ENCODE peak calls at places on chromosomes 5 and 9, in ten cellular contexts. O is colonic mucosa, Z is A549, E is NB4, M is foreskin fibroblast, K is Caco-2, N is psoas muscle, S is AG04449, T is astrocyte of the spinal cord, Y is trophoblast cell. U is an unnamed sample.

GRCh38 chr9:98482248-98482647 is 226.5 kb downstream of the GABBR2 start:
- DNase-seq in Y (peak; percentile 54), N (no peak), M (peak; percentile 63), E (no peak), K (no peak), Z (no peak), S (no peak), T (no peak), O (no peak), U (no peak)

GRCh38 chr5:32076699-32077695 is 97.1 kb downstream of the GOLPH3 start:
- DNase-seq in T (peak; percentile 91), Z (peak; percentile 31), E (peak; percentile 70), M (peak; percentile 36), N (peak; percentile 39), O (peak; percentile 27), K (peak; percentile 49), Y (peak; percentile 75), S (no peak), U (no peak)

GRCh38 chr9:94746541-94747505 is 20.3 kb downstream of the AOPEP start:
- DNase-seq in Z (no peak), S (no peak), O (no peak), N (no peak), M (no peak), K (peak; percentile 46), E (no peak), T (no peak), Y (peak; percentile 69), U (no peak)

GRCh38 chr5:104265531-104266130 is 703.0 kb upstream of the NUDT12 start:
- DNase-seq in E (no peak), S (no peak), Z (no peak), Y (peak; percentile 26), N (no peak), T (no peak), M (no peak), O (no peak), K (no peak), U (no peak)

GRCh38 chr5:151745071-151745705 is 13.2 kb downstream of the ATOX1 start:
- DNase-seq in E (no peak), S (no peak), T (peak; percentile 90), Z (no peak), Y (peak; percentile 36), K (no peak), N (peak; percentile 52), M (peak; percentile 94), O (no peak), U (peak; percentile 77)

GRCh38 chr5:9712506-9713285 is 82.5 kb upstream of the TAS2R1 start:
- DNase-seq in K (peak; percentile 49), N (no peak), T (peak; percentile 62), Z (no peak), E (no peak), O (no peak), Y (peak; percentile 28), S (peak; percentile 77), M (peak; percentile 89), U (no peak)

GRCh38 chr5:24509943-24510342 is 134.8 kb downstream of the CDH10 start:
- DNase-seq in Z (no peak), O (no peak), E (no peak), K (no peak), T (no peak), M (no peak), S (no peak), Y (no peak), N (no peak), U (no peak)

GRCh38 chr5:125045647-125046046 is 299.2 kb upstream of the ZNF608 start:
- DNase-seq in Z (no peak), M (no peak), S (no peak), N (no peak), E (no peak), T (no peak), K (no peak), O (no peak), Y (no peak), U (no peak)

GRCh38 chr5:82164109-82164956 is 113.8 kb downstream of the RPS23 start:
- DNase-seq in Y (no peak), S (no peak), O (no peak), E (no peak), M (peak; percentile 66), N (no peak), K (no peak), T (peak; percentile 93), Z (peak; percentile 17), U (no peak)

GRCh38 chr5:53114988-53115387 is 5.4 kb upstream of the MOCS2 start:
- DNase-seq in Z (no peak), K (no peak), N (no peak), T (peak; percentile 36), Y (peak; percentile 34), E (no peak), O (no peak), S (no peak), M (peak; percentile 20), U (no peak)

GRCh38 chr5:35247645-35248034 is 17.4 kb upstream of the PRLR start:
- DNase-seq in E (no peak), K (no peak), M (no peak), N (no peak), T (peak; percentile 50), Y (no peak), S (no peak), Z (no peak), O (no peak), U (no peak)

GRCh38 chr5:54306893-54307292 is 3.5 kb downstream of the ARL15 start:
- DNase-seq in Y (peak; percentile 31), Z (no peak), K (no peak), M (no peak), S (no peak), N (no peak), T (no peak), O (no peak), E (no peak), U (no peak)

GRCh38 chr5:148963679-148964078 is 99.2 kb downstream of the SH3TC2 start:
- DNase-seq in T (no peak), N (no peak), S (no peak), Z (no peak), O (no peak), Y (peak; percentile 21), K (no peak), M (no peak), E (peak; percentile 43), U (peak; percentile 57)

GRCh38 chr5:137395011-137395755 is 103.9 kb downstream of the SPOCK1 start:
- DNase-seq in Z (no peak), E (no peak), O (no peak), T (peak; percentile 45), K (no peak), N (no peak), Y (peak; percentile 90), S (no peak), M (peak; percentile 10), U (no peak)

GRCh38 chr5:15499528-15500325 is at the start of gene FBXL7:
- DNase-seq in Z (peak; percentile 28), K (no peak), N (peak; percentile 81), T (peak; percentile 85), O (peak; percentile 47), S (no peak), Y (peak; percentile 36), E (no peak), M (peak; percentile 83), U (peak; percentile 94)

GRCh38 chr5:143228597-143229293 is 174.7 kb downstream of the NR3C1 start:
- DNase-seq in K (no peak), M (no peak), S (no peak), T (no peak), E (no peak), N (no peak), Y (no peak), Z (no peak), O (no peak), U (no peak)

GRCh38 chr5:141641634-141642278 is 5.0 kb downstream of the RELL2 start:
- DNase-seq in Y (no peak), N (no peak), M (peak; percentile 61), T (peak; percentile 65), Z (peak; percentile 89), S (no peak), O (no peak), E (peak; percentile 68), K (peak; percentile 62), U (no peak)

DNA sequence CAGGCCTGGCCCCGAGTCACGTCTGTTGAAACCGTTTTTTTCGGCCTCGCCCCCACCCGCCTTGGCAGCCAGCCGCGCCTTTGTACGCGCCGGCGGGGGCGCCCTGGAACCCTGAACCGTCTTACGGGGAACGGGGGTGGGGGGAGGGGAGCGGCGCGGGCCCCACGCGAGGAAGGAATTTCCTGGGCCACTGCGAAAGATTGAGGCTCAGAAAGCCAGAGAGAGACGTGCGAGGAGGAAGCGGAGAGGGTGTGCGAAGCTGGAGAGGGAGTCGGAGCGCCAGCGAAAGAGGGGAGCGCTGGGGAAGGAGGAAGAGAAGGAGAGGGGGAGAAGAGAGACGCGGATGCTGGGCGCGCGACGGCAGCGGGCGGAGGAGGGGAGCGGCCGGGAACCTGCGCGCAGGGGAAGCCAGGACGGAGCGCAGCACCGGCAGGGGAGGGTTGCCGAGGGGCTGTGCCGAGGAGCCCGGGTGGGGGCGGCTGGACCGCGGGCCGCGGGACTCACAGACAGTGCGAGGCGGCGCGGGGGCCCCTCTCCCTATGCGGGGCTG is 4.6 kb upstream of the PRDM12 start:
- DNase-seq in S (no peak), N (no peak), Z (no peak), M (no peak), K (no peak), T (no peak), O (no peak), Y (no peak), E (no peak), U (no peak)
- H3K4me3 ChIP-seq in S (no peak overlapping the region), N (peak overlapping the region; percentile 64), Z (peak overlapping the region; percentile 48), M (no peak overlapping the region), K (no peak overlapping the region), T (no peak overlapping the region), O (no peak overlapping the region), Y (no peak overlapping the region), E (no peak overlapping the region), U (no peak overlapping the region)

GRCh38 chr9:114389612-114390368 is 2.0 kb upstream of the AKNA start:
- DNase-seq in O (no peak), S (no peak), T (no peak), N (no peak), K (no peak), Y (no peak), Z (no peak), M (no peak), E (peak; percentile 44), U (no peak)
- H3K4me3 ChIP-seq in O (no peak overlapping the region), S (no peak overlapping the region), T (no peak overlapping the region), N (no peak overlapping the region), K (no peak overlapping the region), Y (no peak overlapping the region), Z (no peak overlapping the region), M (no peak overlapping the region), E (no peak overlapping the region), U (no peak overlapping the region)

GRCh38 chr5:158700231-158700996 is 399.3 kb downstream of the EBF1 start:
- DNase-seq in Y (no peak), Z (no peak), M (peak; percentile 69), S (peak; percentile 34), T (no peak), N (no peak), O (no peak), E (peak; percentile 42), K (no peak), U (no peak)
- H3K4me3 ChIP-seq in Y (no peak overlapping the region), Z (no peak overlapping the region), M (no peak overlapping the region), S (no peak overlapping the region), T (no peak overlapping the region), N (no peak overlapping the region), O (no peak overlapping the region), E (no peak overlapping the region), K (no peak overlapping the region), U (no peak overlapping the region)

DNA sequence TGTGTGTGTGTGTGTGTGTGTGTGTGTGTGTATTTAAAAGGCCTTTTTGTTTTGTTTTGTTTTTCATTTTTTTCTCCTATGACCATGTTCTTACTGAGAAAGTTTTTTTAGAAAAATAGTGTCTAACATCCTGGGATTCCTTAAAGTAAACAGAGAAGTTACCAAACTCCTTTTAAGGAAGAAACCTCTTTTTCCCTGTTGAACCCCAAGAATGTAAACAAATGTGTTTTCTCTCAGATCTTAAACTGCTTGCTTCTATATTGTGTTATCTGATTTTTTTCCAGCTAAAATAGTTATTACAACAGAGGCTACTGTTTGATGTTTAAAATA is 49.5 kb upstream of the SNAPC3 start:
- DNase-seq in Z (no peak), K (no peak), Y (no peak), E (no peak), M (peak; percentile 22), N (no peak), T (peak; percentile 78), S (peak; percentile 78), O (no peak), U (no peak)
- H3K4me3 ChIP-seq in Z (no peak overlapping the region), K (no peak overlapping the region), Y (no peak overlapping the region), E (no peak overlapping the region), M (no peak overlapping the region), N (no peak overlapping the region), T (no peak overlapping the region), S (no peak overlapping the region), O (no peak overlapping the region), U (no peak overlapping the region)

U was measured in aorta.